ENCODE peak calls at places on chromosomes 5 and 9, in eight cellular contexts. L is AG04449, F is epithelial cell of esophagus, H is heart right ventricle, N is heart left ventricle, R is right lobe of liver, E is fibroblast of pulmonary artery, G is H9. A is an unnamed sample.

GRCh38 chr5:78726556-78726955 is 78.0 kb upstream of the LHFPL2 start:
- DNase-seq in L (no peak), N (no peak), G (no peak), E (no peak), F (no peak), R (no peak), H (no peak), A (no peak)

GRCh38 chr5:146440870-146441495 is 6.2 kb upstream of the TCERG1 start:
- DNase-seq in R (no peak), L (no peak), G (no peak), H (no peak), F (peak), E (no peak), N (no peak), A (no peak)

GRCh38 chr9:128555180-128555721 is 2.9 kb downstream of the SPTAN1 start:
- DNase-seq in E (peak), G (peak), F (peak), R (no peak), L (no peak), N (no peak), H (no peak), A (peak)

GRCh38 chr9:90778746-90779145 is 22.9 kb upstream of the SYK start:
- DNase-seq in E (no peak), N (no peak), G (peak), H (no peak), R (no peak), L (no peak), F (no peak), A (no peak)

GRCh38 chr5:89377752-89378455 is 494.9 kb upstream of the MEF2C start:
- DNase-seq in H (no peak), R (no peak), L (no peak), N (no peak), E (peak), F (peak), G (no peak), A (no peak)

GRCh38 chr5:33649801-33650482 is 209.2 kb downstream of the TARS1 start:
- DNase-seq in G (no peak), N (no peak), R (no peak), F (peak), L (peak), H (no peak), E (peak), A (no peak)

GRCh38 chr9:32550046-32550608 is 2.0 kb upstream of the SMIM27 start:
- DNase-seq in R (no peak), L (no peak), N (no peak), F (peak), E (peak), H (no peak), G (no peak), A (no peak)

GRCh38 chr5:154331267-154331666 is 114.5 kb upstream of the SAP30L start:
- DNase-seq in E (no peak), L (no peak), F (no peak), H (no peak), N (no peak), G (no peak), R (no peak), A (no peak)

GRCh38 chr9:87290241-87290700 is 207.4 kb upstream of the DAPK1 start:
- DNase-seq in G (no peak), H (no peak), E (peak), L (no peak), F (peak), R (no peak), N (no peak), A (peak)

GRCh38 chr5:132063090-132063911 is 2.8 kb downstream of the IL3 start:
- DNase-seq in N (peak), R (peak), G (peak), F (peak), L (no peak), E (peak), H (peak), A (peak)

GRCh38 chr5:129973716-129974426 is 69.6 kb downstream of the CHSY3 start:
- DNase-seq in H (no peak), E (peak), F (peak), R (no peak), G (no peak), N (no peak), L (peak), A (no peak)

GRCh38 chr5:109553826-109554225 is 135.9 kb upstream of the MAN2A1 start:
- DNase-seq in L (no peak), F (peak), H (no peak), E (no peak), G (no peak), R (no peak), N (no peak), A (no peak)

GRCh38 chr9:87076825-87077224 is 129.5 kb upstream of the GAS1 start:
- DNase-seq in E (peak), H (no peak), F (no peak), R (no peak), G (no peak), L (no peak), N (no peak), A (no peak)

GRCh38 chr5:102911973-102912372 is 156.9 kb downstream of the PAM start:
- DNase-seq in L (peak), G (no peak), H (no peak), N (no peak), E (peak), R (no peak), F (peak), A (no peak)

GRCh38 chr9:105385372-105385985 is 62.4 kb upstream of the FSD1L start:
- DNase-seq in E (peak), N (no peak), H (peak), G (no peak), R (no peak), F (no peak), L (no peak), A (no peak)

GRCh38 chr9:98020471-98021145 is 35.9 kb upstream of the NANS start:
- DNase-seq in F (no peak), L (no peak), E (no peak), H (no peak), N (no peak), G (peak), R (no peak), A (no peak)

GRCh38 chr9:112831281-112831851 is 59.3 kb downstream of the SLC46A2 start:
- DNase-seq in L (no peak), F (peak), E (peak), H (peak), N (no peak), G (no peak), R (no peak), A (peak)

GRCh38 chr9:126515873-126516505 is 97.7 kb upstream of the LMX1B start:
- DNase-seq in G (no peak), L (no peak), E (no peak), H (no peak), N (no peak), F (no peak), R (no peak), A (no peak)

GRCh38 chr9:80605129-80605528 is 1033.4 kb downstream of the TLE4 start:
- DNase-seq in E (peak), L (no peak), G (no peak), N (no peak), F (peak), H (no peak), R (no peak), A (no peak)

GRCh38 chr5:90933298-90933697 is 374.7 kb downstream of the ADGRV1 start:
- DNase-seq in F (no peak), N (no peak), G (no peak), E (no peak), L (no peak), R (no peak), H (no peak), A (no peak)

GRCh38 chr9:105024529-105024928 is 96.6 kb upstream of the ABCA1 start:
- DNase-seq in F (no peak), R (no peak), L (no peak), H (no peak), G (no peak), E (no peak), N (no peak), A (no peak)

GRCh38 chr9:106333487-106333886 is 529.5 kb upstream of the ZNF462 start:
- DNase-seq in L (no peak), G (no peak), F (peak), H (no peak), N (no peak), R (no peak), E (no peak), A (no peak)

GRCh38 chr9:126615791-126616447 is 2.2 kb downstream of the LMX1B start:
- DNase-seq in N (no peak), L (no peak), R (no peak), G (peak), H (no peak), F (no peak), E (no peak), A (no peak)

GRCh38 chr9:124033348-124033747 is 21.8 kb downstream of the LHX2 start:
- DNase-seq in E (no peak), N (no peak), L (no peak), G (no peak), H (no peak), R (no peak), F (no peak), A (no peak)
- TF ChIP-seq CTCF in E (no peak), N (no peak), L (no peak), G (no peak), H (no peak), R (no peak), F (no peak), A (no peak)

GRCh38 chr5:38724301-38725030 is 121.3 kb upstream of the OSMR start:
- DNase-seq in R (no peak), L (no peak), N (no peak), F (peak), H (no peak), G (no peak), E (no peak), A (no peak)
- TF ChIP-seq CTCF in R (no peak), L (peak), N (no peak), F (no peak), H (no peak), G (no peak), E (no peak), A (no peak)

GRCh38 chr9:121620777-121621437 is 30.5 kb upstream of the DAB2IP start:
- DNase-seq in R (no peak), E (peak), G (peak), N (no peak), L (no peak), F (peak), H (no peak), A (peak)
- TF ChIP-seq CTCF in R (peak), E (peak), G (peak), N (peak), L (peak), F (peak), H (no peak), A (peak)

DNA sequence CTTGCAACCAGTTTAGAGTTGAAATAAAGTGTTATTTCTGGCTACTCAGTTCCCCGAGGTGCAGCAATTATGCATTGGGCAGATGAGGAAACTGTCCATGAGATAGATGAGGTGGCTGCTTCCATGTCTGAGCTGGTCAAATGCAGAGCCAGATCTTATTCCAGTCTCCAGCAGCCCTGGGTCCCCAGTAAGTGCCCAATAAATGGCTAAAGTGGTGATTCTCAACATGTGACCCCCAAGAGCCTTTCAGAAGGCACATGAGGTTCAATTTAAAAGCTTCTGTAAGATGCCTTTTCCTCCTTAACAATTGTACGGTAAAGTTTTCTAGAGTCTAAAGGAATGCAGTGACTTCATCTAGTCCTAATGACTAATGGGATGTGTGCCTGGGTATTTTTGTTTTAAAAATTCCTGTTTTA is 17.5 kb downstream of the ATOX1 start:
- DNase-seq in L (no peak), R (no peak), E (peak), N (no peak), H (no peak), G (no peak), F (peak), A (no peak)
- TF ChIP-seq CTCF in L (no peak), R (no peak), E (no peak), N (no peak), H (no peak), G (peak), F (no peak), A (no peak)

DNA sequence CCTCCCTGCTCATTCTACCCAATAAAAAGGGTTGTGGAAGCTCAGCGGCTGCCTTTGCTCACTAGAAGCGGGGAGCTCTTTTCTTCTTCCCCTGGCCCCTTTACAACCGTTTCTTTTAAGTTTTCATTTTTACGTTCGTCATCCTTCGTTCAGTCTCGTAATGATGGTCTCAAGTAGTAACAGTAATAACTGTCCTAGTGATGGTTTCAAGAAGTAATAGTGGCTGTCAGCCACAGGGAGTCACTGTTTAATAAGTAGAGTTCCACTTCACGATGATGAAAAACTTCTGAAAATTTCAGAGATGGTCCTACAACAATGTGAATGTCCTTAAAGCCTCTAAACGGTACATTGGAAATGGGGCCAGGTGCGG is 6.2 kb downstream of the UGT3A2 start:
- DNase-seq in G (no peak), N (no peak), L (no peak), H (no peak), F (no peak), E (no peak), R (no peak), A (no peak)
- TF ChIP-seq CTCF in G (peak), N (no peak), L (peak), H (no peak), F (no peak), E (no peak), R (peak), A (no peak)

GRCh38 chr5:122499617-122500016 is 187.6 kb downstream of the SNCAIP start:
- DNase-seq in L (no peak), R (no peak), F (no peak), G (no peak), E (no peak), N (no peak), H (no peak), A (no peak)

GRCh38 chr5:122501087-122501435 is 189.0 kb downstream of the SNCAIP start:
- DNase-seq in E (peak), R (no peak), F (no peak), L (no peak), G (no peak), N (no peak), H (no peak), A (no peak)

GRCh38 chr5:122493776-122494518 is 181.9 kb downstream of the SNCAIP start:
- DNase-seq in R (no peak), N (no peak), L (no peak), F (no peak), H (no peak), E (no peak), G (no peak), A (no peak)

GRCh38 chr5:122500245-122501086 is 188.4 kb downstream of the SNCAIP start:
- DNase-seq in L (no peak), H (peak), F (peak), N (no peak), E (peak), G (peak), R (no peak), A (peak)

DNA sequence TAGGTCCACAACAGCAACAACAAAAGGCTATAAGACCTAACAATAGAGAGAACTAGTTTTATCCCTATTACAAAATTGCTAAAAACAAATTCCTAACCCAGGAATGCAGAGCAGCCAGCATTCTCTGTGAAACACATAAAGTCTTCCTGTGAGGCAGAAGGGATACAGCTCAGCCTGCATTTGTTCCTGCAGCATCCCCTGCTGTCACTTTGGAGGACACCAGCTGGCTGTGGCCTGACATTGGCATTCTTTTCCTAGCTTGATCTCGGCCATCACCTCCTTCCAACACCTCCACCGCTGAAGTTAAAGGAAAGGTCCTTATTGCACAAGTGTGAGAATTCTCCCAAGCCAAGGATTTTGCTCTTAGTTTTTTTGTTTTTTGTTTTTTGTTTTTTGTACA is 186.1 kb downstream of the SNCAIP start:
- DNase-seq in H (no peak), F (peak), N (no peak), R (no peak), G (peak), E (peak), L (no peak), A (no peak)
- TF ChIP-seq CTCF in H (no peak), F (peak), N (no peak), R (peak), G (peak), E (peak), L (peak), A (no peak)

GRCh38 chr9:3181049-3181953 is 337.4 kb upstream of the PUM3 start:
- DNase-seq in G (peak), H (no peak), L (no peak), N (peak), E (peak), F (peak), R (peak), A (peak)
- TF ChIP-seq CTCF in G (peak), H (no peak), L (peak), N (no peak), E (no peak), F (peak), R (no peak), A (no peak)

GRCh38 chr9:137240321-137240840 is 706 bp upstream of the TUBB4B start:
- DNase-seq in E (peak), G (no peak), N (peak), L (no peak), H (peak), R (peak), F (peak), A (no peak)
- TF ChIP-seq CTCF in E (no peak), G (peak), N (no peak), L (peak), H (no peak), R (no peak), F (no peak), A (no peak)

GRCh38 chr9:131406567-131407436 is 12.9 kb downstream of the PRRC2B start:
- DNase-seq in N (no peak), G (no peak), H (no peak), E (no peak), L (no peak), R (no peak), F (no peak), A (no peak)

GRCh38 chr9:131405858-131406566 is 12.1 kb downstream of the PRRC2B start:
- DNase-seq in L (no peak), N (no peak), R (peak), G (no peak), H (no peak), F (no peak), E (no peak), A (no peak)

GRCh38 chr9:131409458-131409992 is 15.6 kb downstream of the PRRC2B start:
- DNase-seq in F (no peak), N (no peak), E (no peak), R (peak), G (no peak), L (no peak), H (no peak), A (no peak)

GRCh38 chr9:131410051-131410491 is 16.2 kb downstream of the PRRC2B start:
- DNase-seq in L (no peak), G (no peak), R (no peak), H (no peak), F (no peak), N (no peak), E (peak), A (no peak)

GRCh38 chr9:131407717-131408195 is 13.9 kb downstream of the PRRC2B start:
- DNase-seq in E (peak), R (no peak), N (no peak), F (peak), H (peak), L (no peak), G (peak), A (no peak)
- TF ChIP-seq CTCF in E (peak), R (peak), N (peak), F (peak), H (peak), L (peak), G (peak), A (no peak)

GRCh38 chr5:167968784-167969183 is 322.7 kb upstream of the WWC1 start:
- DNase-seq in N (no peak), H (no peak), R (no peak), F (no peak), G (no peak), E (no peak), L (no peak), A (no peak)

GRCh38 chr5:167967494-167968180 is 323.8 kb upstream of the WWC1 start:
- DNase-seq in R (no peak), G (no peak), L (no peak), E (no peak), H (no peak), N (no peak), F (no peak), A (no peak)

GRCh38 chr5:167961731-167962130 is 329.7 kb upstream of the WWC1 start:
- DNase-seq in N (no peak), L (no peak), R (no peak), F (no peak), H (no peak), G (no peak), E (no peak), A (no peak)

GRCh38 chr5:167970002-167970401 is 321.4 kb upstream of the WWC1 start:
- DNase-seq in H (no peak), G (no peak), L (no peak), F (no peak), E (peak), R (no peak), N (no peak), A (no peak)

DNA sequence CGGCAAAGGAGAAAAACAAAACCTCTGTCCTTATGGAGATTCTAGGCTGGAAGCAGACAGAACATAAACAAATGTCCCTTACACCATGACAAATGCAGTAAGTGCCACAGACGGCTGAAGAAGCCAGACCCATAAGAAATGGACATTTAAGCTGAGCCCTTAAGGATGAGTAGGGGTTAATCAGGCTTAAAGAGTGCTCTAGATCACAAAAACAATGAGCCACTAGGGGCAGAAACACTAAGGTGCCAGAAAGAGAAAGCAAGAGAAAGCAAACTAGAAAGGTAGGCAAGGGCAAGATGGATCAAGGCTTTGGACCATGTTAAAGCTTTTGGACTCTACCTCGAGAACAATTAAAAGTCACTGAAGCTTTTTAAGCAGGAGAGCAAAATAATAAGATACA is 326.9 kb upstream of the WWC1 start:
- DNase-seq in F (peak), N (no peak), G (no peak), E (no peak), L (no peak), H (no peak), R (no peak), A (no peak)
- TF ChIP-seq CTCF in F (peak), N (no peak), G (peak), E (peak), L (peak), H (no peak), R (no peak), A (no peak)

A was measured in Calu3.